ENCODE peak calls at places on chromosomes 1 and 21, in seven cellular contexts. H, M, T, G, D, Z and K are unnamed samples.

GRCh38 chr1:147892731-147893214 is 9.8 kb upstream of the GJA8 start:
- DNase-seq in H (no peak), Z (peak), M (no peak), G (no peak), D (peak), T (no peak), K (no peak)

GRCh38 chr1:90346757-90347156 is 351.8 kb downstream of the ZNF326 start:
- DNase-seq in H (no peak), G (no peak), M (no peak), D (no peak), Z (no peak), T (no peak), K (no peak)

GRCh38 chr1:248858891-248859889 is at the start of gene ZNF692:
- DNase-seq in M (peak), H (peak), T (peak), D (peak), G (peak), Z (peak), K (peak)

GRCh38 chr1:201536542-201536941 is 2.4 kb upstream of the NAV1 start:
- DNase-seq in Z (peak), G (no peak), T (peak), D (peak), H (no peak), M (no peak), K (no peak)

GRCh38 chr1:8523641-8524206 is 205.8 kb downstream of the SLC45A1 start:
- DNase-seq in H (no peak), Z (no peak), M (no peak), G (no peak), D (no peak), T (no peak), K (no peak)

GRCh38 chr1:206836111-206836510 is 29.3 kb upstream of the IL20 start:
- DNase-seq in Z (no peak), M (no peak), G (no peak), D (peak), T (no peak), H (no peak), K (no peak)

GRCh38 chr1:115306146-115306545 is 31.9 kb downstream of the NGF start:
- DNase-seq in M (no peak), G (no peak), Z (no peak), D (no peak), T (no peak), H (no peak), K (no peak)

GRCh38 chr1:203607169-203607873 is 19.3 kb upstream of the ATP2B4 start:
- DNase-seq in T (peak), G (no peak), M (no peak), H (no peak), D (peak), Z (peak), K (no peak)

GRCh38 chr1:99465176-99465900 is 180.6 kb upstream of the PALMD start:
- DNase-seq in D (peak), M (no peak), G (no peak), Z (peak), T (no peak), H (no peak), K (no peak)

GRCh38 chr1:24905355-24905978 is 24.6 kb downstream of the RUNX3 start:
- DNase-seq in M (no peak), H (no peak), T (peak), Z (no peak), D (no peak), G (no peak), K (no peak)

GRCh38 chr21:42156690-42157605 is 62.0 kb upstream of the ABCG1 start:
- DNase-seq in D (no peak), G (peak), T (no peak), M (no peak), Z (no peak), H (no peak), K (peak)

GRCh38 chr1:225877570-225877969 is 4.6 kb downstream of the TMEM63A start:
- DNase-seq in G (peak), T (peak), Z (no peak), M (no peak), D (peak), H (no peak), K (no peak)

GRCh38 chr1:245969274-245969673 is 537.8 kb downstream of the SMYD3 start:
- DNase-seq in M (no peak), Z (no peak), H (no peak), D (peak), G (no peak), T (no peak), K (no peak)

GRCh38 chr1:44297695-44298400 is 57.2 kb downstream of the ERI3 start:
- DNase-seq in H (no peak), M (no peak), Z (no peak), G (no peak), T (no peak), D (no peak), K (no peak)

GRCh38 chr1:223538921-223539445 is 126.5 kb downstream of the CAPN8 start:
- DNase-seq in H (no peak), D (no peak), T (no peak), Z (no peak), G (no peak), M (no peak), K (peak)

GRCh38 chr1:31786366-31787060 is 22.4 kb upstream of the ADGRB2 start:
- DNase-seq in T (no peak), H (no peak), M (no peak), G (no peak), Z (no peak), D (no peak), K (no peak)

GRCh38 chr1:207079706-207080246 is 8.9 kb upstream of the C4BPB start:
- DNase-seq in T (no peak), H (no peak), M (no peak), G (no peak), D (no peak), Z (peak), K (no peak)

GRCh38 chr21:36385909-36386642 is 884 bp downstream of the CHAF1B start:
- DNase-seq in Z (no peak), H (no peak), T (no peak), M (no peak), G (no peak), D (peak), K (no peak)

GRCh38 chr1:114457675-114458074 is 53.3 kb downstream of the TRIM33 start:
- DNase-seq in Z (no peak), T (no peak), H (no peak), D (no peak), M (no peak), G (no peak), K (no peak)

GRCh38 chr1:207811920-207812720 is 60.3 kb downstream of the CD46 start:
- DNase-seq in H (no peak), T (peak), Z (no peak), G (no peak), D (peak), M (no peak), K (peak)

GRCh38 chr1:161119017-161119378 is 1.1 kb downstream of the NIT1 start:
- DNase-seq in G (no peak), H (no peak), Z (no peak), D (no peak), M (no peak), T (no peak), K (no peak)

GRCh38 chr1:27296773-27297214 is 25.2 kb upstream of the TMEM222 start:
- DNase-seq in T (peak), H (peak), M (no peak), D (peak), G (peak), Z (peak), K (peak)

GRCh38 chr1:17485280-17485679 is 45.8 kb upstream of the RCC2 start:
- DNase-seq in M (no peak), H (no peak), Z (no peak), G (no peak), T (no peak), D (peak), K (no peak)

GRCh38 chr1:156684227-156684782 is 7.1 kb upstream of the NES start:
- DNase-seq in T (no peak), G (no peak), H (no peak), Z (no peak), M (no peak), D (peak), K (no peak)

GRCh38 chr1:180266275-180267210 is 36.5 kb downstream of the LHX4 start:
- DNase-seq in H (no peak), Z (no peak), T (no peak), M (no peak), G (no peak), D (no peak), K (no peak)

GRCh38 chr1:15803380-15803779 is 4.1 kb downstream of the UQCRHL start:
- DNase-seq in G (no peak), M (no peak), T (no peak), Z (no peak), H (no peak), D (peak), K (no peak)

GRCh38 chr1:245272676-245273075 is 117.9 kb downstream of the KIF26B start:
- DNase-seq in Z (no peak), G (no peak), T (no peak), H (no peak), M (no peak), D (no peak), K (no peak)

GRCh38 chr1:167486090-167486824 is 32.1 kb downstream of the CD247 start:
- DNase-seq in M (no peak), D (no peak), G (no peak), T (no peak), H (no peak), Z (no peak), K (no peak)

GRCh38 chr1:9798236-9799130 is 25.3 kb downstream of the CLSTN1 start:
- DNase-seq in T (no peak), Z (no peak), G (no peak), H (no peak), D (no peak), M (no peak), K (no peak)

GRCh38 chr1:237562247-237562823 is 328.4 kb downstream of the ZP4 start:
- DNase-seq in M (peak), T (no peak), G (no peak), Z (peak), D (peak), H (no peak), K (no peak)

GRCh38 chr1:91065337-91065736 is 43.5 kb upstream of the ZNF644 start:
- DNase-seq in G (no peak), Z (no peak), H (no peak), M (no peak), D (no peak), T (no peak), K (no peak)

GRCh38 chr1:8510041-8510823 is 192.3 kb downstream of the SLC45A1 start:
- DNase-seq in T (peak), Z (no peak), G (no peak), H (no peak), D (peak), M (no peak), K (peak)

GRCh38 chr1:14903922-14904321 is 249.6 kb upstream of the TMEM51 start:
- DNase-seq in Z (no peak), G (no peak), H (no peak), D (no peak), T (no peak), M (no peak), K (no peak)

GRCh38 chr21:37546949-37547614 is 180.5 kb downstream of the DYRK1A start:
- DNase-seq in H (no peak), M (no peak), G (no peak), Z (peak), T (no peak), D (no peak), K (no peak)

GRCh38 chr1:239219679-239220078 is 166.7 kb upstream of the CHRM3 start:
- DNase-seq in D (no peak), M (no peak), H (no peak), Z (no peak), T (no peak), G (no peak), K (no peak)

GRCh38 chr21:31201548-31201947 is 142.5 kb downstream of the TIAM1 start:
- DNase-seq in G (no peak), D (no peak), H (no peak), M (peak), Z (no peak), T (peak), K (no peak)

GRCh38 chr1:155241069-155241679 is 14.1 kb downstream of the ENTREP3 start:
- DNase-seq in G (peak), T (peak), M (no peak), Z (peak), D (peak), H (no peak), K (peak)